ENCODE peak calls at places on chromosomes 3 and 15, in seven cellular contexts. I is HCT116, N is H1, F is SK-N-SH, K is GM12878, Y is HepG2, G is K562. A is an unnamed sample.

GRCh38 chr3:131224886-131225550 is 156.6 kb upstream of the NUDT16 start:
- DNase-seq in G (no peak), I (no peak), Y (no peak), K (no peak), F (no peak), N (no peak), A (no peak)

GRCh38 chr3:167820114-167820865 is 84.8 kb downstream of the SERPINI1 start:
- DNase-seq in N (no peak), I (no peak), K (no peak), F (no peak), Y (peak), G (no peak), A (no peak)

GRCh38 chr3:191003742-191004141 is 141.2 kb upstream of the GMNC start:
- DNase-seq in G (no peak), N (no peak), Y (no peak), K (no peak), F (no peak), I (no peak), A (no peak)

GRCh38 chr3:10459954-10460754 is 45.2 kb downstream of the ATP2B2 start:
- DNase-seq in Y (peak), N (peak), F (no peak), K (no peak), I (peak), G (peak), A (peak)

GRCh38 chr15:66936115-66936863 is 129.1 kb upstream of the SMAD3 start:
- DNase-seq in N (no peak), K (no peak), I (no peak), G (no peak), F (peak), Y (no peak), A (no peak)

GRCh38 chr15:61517776-61518175 is 288.7 kb upstream of the RORA start:
- DNase-seq in F (no peak), N (no peak), Y (no peak), K (no peak), I (no peak), G (no peak), A (no peak)

GRCh38 chr15:70101459-70102113 is 3.9 kb upstream of the TLE3 start:
- DNase-seq in N (no peak), G (peak), I (peak), Y (peak), F (peak), K (no peak), A (peak)

GRCh38 chr3:176814252-176814651 is 383.0 kb downstream of the TBL1XR1 start:
- DNase-seq in F (peak), N (peak), Y (peak), G (peak), K (no peak), I (peak), A (peak)

GRCh38 chr15:84817461-84818081 is 415 bp downstream of the ALPK3 start:
- DNase-seq in I (no peak), F (peak), G (no peak), Y (no peak), N (no peak), K (no peak), A (no peak)

GRCh38 chr15:40118473-40118872 is 9.8 kb upstream of the BMF start:
- DNase-seq in I (no peak), F (no peak), K (no peak), G (no peak), N (no peak), Y (no peak), A (no peak)

GRCh38 chr15:63046927-63047760 is 4.6 kb downstream of the TPM1 start:
- DNase-seq in N (no peak), Y (no peak), G (no peak), I (no peak), F (no peak), K (no peak), A (peak)

GRCh38 chr3:147046916-147047315 is 359.4 kb downstream of the ZIC4 start:
- DNase-seq in K (no peak), F (no peak), I (no peak), N (no peak), Y (no peak), G (no peak), A (no peak)

GRCh38 chr15:77702211-77702957 is 69.7 kb upstream of the LINGO1 start:
- DNase-seq in K (no peak), N (peak), G (peak), F (no peak), I (no peak), Y (no peak), A (peak)

GRCh38 chr3:125163739-125164601 is 48.6 kb downstream of the SLC12A8 start:
- DNase-seq in F (no peak), I (no peak), G (peak), Y (peak), N (no peak), K (no peak), A (peak)

GRCh38 chr3:42505203-42505848 is 2.9 kb downstream of the VIPR1 start:
- DNase-seq in Y (no peak), K (no peak), G (no peak), I (no peak), F (no peak), N (no peak), A (no peak)

GRCh38 chr15:44289352-44289790 is 852 bp downstream of the GOLM2 start:
- DNase-seq in F (no peak), Y (no peak), N (no peak), K (no peak), G (no peak), I (no peak), A (no peak)

GRCh38 chr15:72907733-72908132 is 124.2 kb upstream of the ADPGK start:
- DNase-seq in G (peak), Y (no peak), K (no peak), N (no peak), F (peak), I (no peak), A (no peak)

GRCh38 chr3:127822836-127823589 is 698 bp upstream of the MGLL start:
- DNase-seq in F (peak), G (no peak), Y (no peak), I (no peak), K (no peak), N (no peak), A (peak)

GRCh38 chr3:101676219-101676764 is 640 bp downstream of the ZBTB11 start:
- DNase-seq in F (peak), Y (peak), N (peak), I (peak), K (peak), G (peak), A (peak)

GRCh38 chr3:58743296-58743695 is 76.7 kb upstream of the FAM3D start:
- DNase-seq in G (no peak), N (no peak), K (no peak), F (no peak), I (no peak), Y (no peak), A (no peak)

GRCh38 chr3:190491533-190492054 is 22.3 kb upstream of the IL1RAP start:
- DNase-seq in I (no peak), G (no peak), F (no peak), N (no peak), Y (no peak), K (no peak), A (no peak)

GRCh38 chr3:30285188-30286006 is 321.0 kb upstream of the TGFBR2 start:
- DNase-seq in I (no peak), Y (no peak), K (no peak), F (peak), N (no peak), G (no peak), A (no peak)

GRCh38 chr3:12303532-12303931 is 14.7 kb downstream of the PPARG start:
- DNase-seq in K (no peak), I (no peak), G (no peak), N (no peak), Y (no peak), F (no peak), A (no peak)

GRCh38 chr3:27357665-27358258 is 11.4 kb downstream of the NEK10 start:
- DNase-seq in Y (peak), K (no peak), I (peak), N (peak), G (peak), F (peak), A (peak)

GRCh38 chr15:100934735-100935134 is 15.6 kb downstream of the LRRK1 start:
- DNase-seq in I (no peak), N (no peak), G (no peak), K (no peak), F (no peak), Y (no peak), A (peak)

GRCh38 chr3:157110761-157111238 is 49.1 kb downstream of the CCNL1 start:
- DNase-seq in Y (no peak), K (no peak), N (no peak), F (no peak), G (peak), I (no peak), A (no peak)

GRCh38 chr3:141452045-141452444 is 34.8 kb upstream of the RASA2 start:
- DNase-seq in N (no peak), I (no peak), Y (peak), K (peak), G (peak), F (no peak), A (peak)

GRCh38 chr3:171458857-171459129 is 1.4 kb downstream of the TNIK start:
- DNase-seq in I (no peak), Y (no peak), F (peak), G (no peak), K (no peak), N (no peak), A (no peak)

GRCh38 chr3:170137971-170138370 is 43.6 kb downstream of the PHC3 start:
- DNase-seq in Y (no peak), N (no peak), K (no peak), I (no peak), F (no peak), G (no peak), A (no peak)

GRCh38 chr3:195204360-195205166 is 66.4 kb downstream of the XXYLT1 start:
- DNase-seq in G (peak), N (no peak), F (peak), K (peak), I (no peak), Y (no peak), A (no peak)

GRCh38 chr3:80688814-80689213 is 921.0 kb upstream of the ROBO1 start:
- DNase-seq in F (peak), N (no peak), K (no peak), I (no peak), G (peak), Y (peak), A (peak)

GRCh38 chr3:65888980-65889706 is 149.6 kb downstream of the MAGI1 start:
- DNase-seq in N (no peak), F (no peak), Y (no peak), K (no peak), I (peak), G (no peak), A (no peak)

GRCh38 chr3:10505050-10505790 is at the start of gene ATP2B2:
- DNase-seq in Y (no peak), G (no peak), N (no peak), I (no peak), F (peak), K (no peak), A (no peak)

GRCh38 chr15:28079313-28079969 is 19.7 kb downstream of the OCA2 start:
- DNase-seq in G (no peak), K (no peak), I (no peak), F (no peak), Y (no peak), N (no peak), A (no peak)

GRCh38 chr3:143119974-143120715 is 574 bp downstream of the CHST2 start:
- DNase-seq in G (peak), I (no peak), K (no peak), Y (no peak), N (no peak), F (peak), A (no peak)

GRCh38 chr15:43516185-43516584 is 1.2 kb upstream of the MAP1A start:
- DNase-seq in F (no peak), I (no peak), K (no peak), N (no peak), G (peak), Y (no peak), A (no peak)

GRCh38 chr3:13145826-13146642 is 72.8 kb upstream of the IQSEC1 start:
- DNase-seq in K (no peak), N (no peak), G (no peak), I (no peak), F (no peak), Y (no peak), A (no peak)

GRCh38 chr15:91469627-91470567 is 369.8 kb downstream of the SV2B start:
- DNase-seq in G (peak), K (no peak), F (peak), N (no peak), I (no peak), Y (no peak), A (no peak)
- TF ChIP-seq JUND in G (no peak), K (no peak), F (no peak), N (no peak), I (no peak), Y (no peak), A (no peak)

DNA sequence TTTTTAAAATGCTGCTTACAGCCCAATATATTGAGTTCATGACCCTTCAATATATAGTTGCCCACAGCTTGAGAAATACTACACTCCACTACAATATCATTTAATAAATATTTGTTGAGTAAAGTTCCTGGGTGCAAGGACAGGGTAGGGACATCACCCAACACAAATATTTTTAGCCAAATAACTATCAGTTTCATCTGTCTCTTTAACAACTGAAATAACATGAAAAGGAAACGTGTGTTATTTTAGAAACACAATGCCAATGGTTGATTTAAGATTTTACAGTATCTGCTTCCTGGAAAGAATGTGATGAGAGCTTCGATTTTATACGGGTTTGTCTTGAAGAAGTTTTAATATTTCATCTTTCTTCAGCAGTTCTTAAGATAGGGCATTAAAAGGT is 67.7 kb upstream of the CDV3 start:
- DNase-seq in Y (no peak), G (no peak), K (no peak), N (no peak), F (no peak), I (no peak), A (no peak)
- TF ChIP-seq JUND in Y (no peak), G (no peak), K (no peak), N (no peak), F (no peak), I (no peak), A (no peak)

DNA sequence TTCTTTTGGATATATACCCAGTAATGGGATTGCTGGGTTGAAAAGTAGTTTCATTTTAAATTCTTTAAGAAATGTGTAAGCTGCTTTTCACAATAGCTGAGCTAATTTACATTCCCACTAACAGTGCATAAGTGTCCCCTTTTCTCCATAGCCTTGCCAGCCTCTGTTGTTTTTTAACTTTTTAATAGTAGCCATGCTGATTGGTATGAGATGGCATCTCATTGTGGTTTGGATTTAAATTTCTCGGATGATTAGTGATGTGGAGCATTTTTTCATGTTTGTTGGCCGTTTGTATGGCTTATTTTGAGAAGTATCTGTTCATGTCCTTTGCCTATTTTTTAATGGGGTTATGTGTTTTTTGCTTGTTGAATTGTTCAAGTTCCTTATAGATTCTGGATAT is 444.3 kb upstream of the ATP11B start:
- DNase-seq in Y (no peak), F (no peak), I (no peak), N (no peak), G (no peak), K (no peak), A (no peak)
- TF ChIP-seq JUND in Y (no peak), F (no peak), I (no peak), N (no peak), G (no peak), K (no peak), A (no peak)

GRCh38 chr15:42156266-42156922 is at the start of gene PLA2G4F:
- DNase-seq in Y (no peak), N (no peak), G (no peak), F (no peak), K (no peak), I (no peak), A (peak)
- TF ChIP-seq JUND in Y (no peak), N (no peak), G (no peak), F (no peak), K (no peak), I (no peak), A (no peak)

DNA sequence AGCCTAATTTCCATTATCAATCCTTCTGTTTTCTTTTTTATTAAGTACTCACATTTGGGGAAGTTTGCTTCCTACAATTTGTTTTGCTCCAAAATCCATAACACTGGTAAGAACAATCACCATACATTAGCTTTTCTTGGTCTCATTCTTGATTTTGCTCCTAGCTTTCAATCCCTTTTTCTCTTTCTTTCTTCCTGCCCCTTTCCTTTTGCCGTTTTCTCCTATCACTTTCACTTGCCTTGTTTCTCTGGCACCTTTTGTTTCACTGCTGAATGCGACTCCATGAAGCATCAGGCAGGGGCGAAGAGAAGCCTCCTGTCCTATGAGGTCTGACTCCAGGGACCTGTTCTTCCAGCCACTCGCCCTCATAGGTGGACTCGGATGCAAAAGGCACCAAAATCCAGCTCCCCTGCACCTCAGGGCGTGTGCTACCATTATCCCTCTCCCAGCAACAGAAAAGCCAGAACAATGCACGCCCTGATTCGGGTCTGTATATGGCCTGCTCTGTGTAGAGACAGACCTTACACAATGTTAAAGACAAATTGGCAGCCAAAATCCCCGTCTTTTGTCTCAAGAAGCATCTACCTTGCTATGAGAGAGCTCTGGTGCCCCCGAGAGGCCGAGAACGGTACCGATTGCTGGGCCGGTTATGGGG is 462.0 kb upstream of the PPP2R3A start:
- DNase-seq in K (peak), G (peak), F (peak), I (peak), N (peak), Y (peak), A (peak)
- TF ChIP-seq JUND in K (no peak), G (no peak), F (no peak), I (no peak), N (no peak), Y (no peak), A (no peak)

GRCh38 chr3:18885612-18886011 is 262.7 kb upstream of the KCNH8 start:
- DNase-seq in I (no peak), F (no peak), Y (no peak), N (no peak), K (no peak), G (no peak), A (no peak)
- TF ChIP-seq JUND in I (no peak), F (no peak), Y (no peak), N (no peak), K (no peak), G (no peak), A (no peak)